ENCODE peak calls at places on chromosome 2, in six cellular contexts. V is CD8-positive, alpha-beta T cell; Y is thoracic aorta; N is HL-60; M is transverse colon; F is IMR-90. X is an unnamed sample.

GRCh38 chr2:47073217-47073616 is 81.9 kb downstream of the STPG4 start:
- DNase-seq in M (no peak), F (no peak), N (no peak), V (no peak), Y (no peak), X (no peak)

GRCh38 chr2:60364441-60364840 is 189.0 kb downstream of the BCL11A start:
- DNase-seq in F (no peak), M (no peak), N (no peak), Y (no peak), V (no peak), X (no peak)

GRCh38 chr2:167964650-167965404 is 282.6 kb downstream of the STK39 start:
- DNase-seq in M (no peak), V (no peak), Y (no peak), N (no peak), F (peak; percentile 18), X (no peak)

GRCh38 chr2:83006991-83007390 is 1452.1 kb downstream of the SUCLG1 start:
- DNase-seq in N (no peak), M (no peak), F (no peak), Y (no peak), V (no peak), X (no peak)

GRCh38 chr2:128451084-128451483 is 132.4 kb upstream of the HS6ST1 start:
- DNase-seq in V (peak; percentile 4), F (no peak), M (no peak), Y (no peak), N (no peak), X (no peak)

GRCh38 chr2:172113617-172114016 is 10.9 kb upstream of the DLX2 start:
- DNase-seq in V (no peak), F (peak; percentile 65), M (no peak), N (no peak), Y (no peak), X (no peak)

GRCh38 chr2:55985406-55985805 is 61.8 kb upstream of the EFEMP1 start:
- DNase-seq in Y (no peak), F (no peak), N (no peak), V (no peak), M (no peak), X (no peak)

GRCh38 chr2:128603411-128603924 is 284.8 kb upstream of the HS6ST1 start:
- DNase-seq in Y (no peak), M (no peak), N (no peak), V (no peak), F (no peak), X (no peak)

GRCh38 chr2:45771251-45771650 is 119.8 kb downstream of the PRKCE start:
- DNase-seq in M (peak; percentile 18), Y (no peak), V (no peak), F (peak; percentile 51), N (peak; percentile 48), X (no peak)

GRCh38 chr2:10343191-10343590 is 40.5 kb downstream of the HPCAL1 start:
- DNase-seq in M (no peak), F (no peak), Y (no peak), N (no peak), V (no peak), X (no peak)

GRCh38 chr2:158297606-158298005 is 158.9 kb downstream of the CCDC148 start:
- DNase-seq in Y (no peak), F (no peak), V (no peak), M (no peak), N (peak; percentile 18), X (peak; percentile 18)

GRCh38 chr2:196274387-196274809 is 103.0 kb upstream of the STK17B start:
- DNase-seq in Y (no peak), N (peak; percentile 17), F (peak; percentile 56), M (peak; percentile 36), V (no peak), X (peak; percentile 63)

GRCh38 chr2:100062315-100062714 is 80.1 kb downstream of the AFF3 start:
- DNase-seq in N (peak; percentile 32), F (no peak), V (no peak), M (no peak), Y (no peak), X (no peak)

GRCh38 chr2:167294031-167294774 is 405.9 kb downstream of the XIRP2 start:
- DNase-seq in N (no peak), V (no peak), F (peak; percentile 24), M (peak; percentile 38), Y (no peak), X (peak; percentile 8)

GRCh38 chr2:222561817-222562424 is 94.0 kb downstream of the FARSB start:
- DNase-seq in V (peak; percentile 14), Y (no peak), N (peak; percentile 59), F (peak; percentile 22), M (peak; percentile 50), X (peak; percentile 14)

GRCh38 chr2:202780514-202781021 is 91.0 kb downstream of the ICA1L start:
- DNase-seq in F (peak; percentile 85), V (no peak), M (no peak), Y (no peak), N (no peak), X (peak; percentile 55)

DNA sequence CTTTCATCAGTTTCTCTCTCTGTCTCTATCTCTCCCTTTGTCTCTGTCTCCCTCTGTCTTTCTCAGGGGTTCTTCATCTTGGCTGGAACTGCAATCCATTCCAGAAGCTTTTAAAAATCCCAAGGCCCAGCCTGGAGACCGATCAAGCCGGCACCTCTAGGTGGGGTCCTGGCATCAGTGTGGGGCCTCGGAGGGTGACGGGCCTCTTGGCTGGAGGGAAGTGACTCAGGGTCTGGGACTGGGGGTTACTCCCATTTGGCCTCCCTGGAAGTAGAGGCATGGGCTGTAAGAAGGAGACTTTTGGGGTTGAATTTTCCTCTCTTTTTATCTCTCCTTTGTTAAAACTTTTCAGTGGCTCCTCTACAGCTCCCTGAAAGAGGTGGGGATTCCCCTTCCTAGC is 52.8 kb upstream of the OTOF start:
- DNase-seq in V (no peak), Y (no peak), M (no peak), F (peak; percentile 12), N (no peak), X (peak; percentile 42)
- H3K27me3 ChIP-seq in V (no peaks in the 10 kb centered on the region), Y (no peaks in the 10 kb centered on the region), M (no peaks in the 10 kb centered on the region), F (peaks cover 55% of the 10 kb centered on the region), N (peaks cover 2% of the 10 kb centered on the region), X (no peaks in the 10 kb centered on the region)

GRCh38 chr2:63850204-63850571 is 8.5 kb downstream of the UGP2 start:
- DNase-seq in F (no peak), V (no peak), N (no peak), M (no peak), Y (no peak), X (no peak)

GRCh38 chr2:63850650-63851049 is 9.0 kb downstream of the UGP2 start:
- DNase-seq in M (no peak), F (no peak), N (no peak), V (no peak), Y (no peak), X (no peak)

GRCh38 chr2:63846487-63846886 is 4.8 kb downstream of the UGP2 start:
- DNase-seq in F (no peak), M (no peak), N (no peak), Y (no peak), V (no peak), X (no peak)

GRCh38 chr2:63851912-63852311 is 10.2 kb downstream of the UGP2 start:
- DNase-seq in M (no peak), N (no peak), F (no peak), Y (no peak), V (no peak), X (no peak)

DNA sequence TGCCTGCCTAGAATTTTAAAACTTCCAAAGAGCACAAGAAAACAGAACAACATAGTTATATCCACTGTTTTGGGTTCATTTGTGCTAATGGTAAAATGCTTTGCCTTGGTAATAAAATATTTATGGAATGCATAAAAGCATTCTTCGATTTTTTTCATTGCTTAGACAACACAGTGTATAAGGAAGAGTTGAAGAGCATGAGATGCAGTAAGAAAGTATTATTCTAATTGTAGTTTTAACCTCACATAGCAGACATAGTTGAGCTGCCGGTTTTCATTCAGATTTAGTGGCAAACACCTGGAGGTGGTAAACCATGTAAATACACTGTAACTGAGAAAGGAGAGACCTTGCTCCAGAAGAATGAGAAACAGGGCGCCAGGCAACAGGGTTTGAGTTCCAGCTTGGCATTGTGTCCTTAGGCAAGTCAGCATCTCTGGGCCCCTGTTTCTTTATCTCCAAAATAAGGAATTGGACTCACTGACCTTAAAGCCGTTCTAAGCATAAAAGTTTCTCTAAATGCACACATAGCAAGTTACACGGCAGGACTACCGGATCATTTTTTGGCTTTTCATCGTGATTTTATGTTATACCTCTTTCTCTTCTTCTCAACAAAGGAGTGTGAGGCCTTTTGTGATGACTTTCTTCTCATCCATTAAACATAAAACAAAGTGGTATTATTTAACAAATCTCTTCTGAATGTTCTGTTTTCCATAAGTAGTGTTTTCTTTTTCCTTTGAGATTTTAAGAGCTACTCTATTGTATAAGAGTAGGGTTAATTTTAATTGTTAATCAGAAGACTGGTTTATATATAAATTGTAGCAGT is 7.9 kb downstream of the UGP2 start:
- DNase-seq in F (no peak), Y (no peak), V (no peak), N (no peak), M (no peak), X (no peak)
- H3K4me3 ChIP-seq in F (no peak overlapping the region), Y (peak overlapping the region; percentile 41), V (no peak overlapping the region), N (no peak overlapping the region), M (no peak overlapping the region), X (no peak overlapping the region)

DNA sequence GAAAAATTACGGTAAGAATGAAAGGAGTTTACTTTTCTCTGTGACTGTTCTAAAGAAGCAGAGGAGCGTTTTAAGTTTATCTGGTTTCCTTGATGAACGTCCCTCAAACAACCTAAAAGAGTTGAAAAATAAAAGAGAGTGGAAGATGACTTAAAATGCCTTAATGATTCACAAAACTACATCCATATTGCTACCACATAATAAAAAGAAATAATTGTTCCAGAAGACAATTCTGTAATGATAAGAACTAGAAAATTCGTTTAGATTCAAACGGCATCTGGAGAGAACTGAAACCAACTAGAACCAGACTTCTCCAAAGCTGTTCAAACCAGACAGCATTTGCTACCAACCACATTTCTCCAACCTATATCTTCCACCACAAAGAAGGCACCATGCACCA is 68.1 kb downstream of the TEKT4 start:
- DNase-seq in Y (no peak), F (no peak), N (no peak), V (no peak), M (no peak), X (no peak)
- H3K27me3 ChIP-seq in Y (no peaks in the 10 kb centered on the region), F (no peaks in the 10 kb centered on the region), N (peaks cover 9% of the 10 kb centered on the region), V (no peaks in the 10 kb centered on the region), M (peaks cover 8% of the 10 kb centered on the region), X (no peaks in the 10 kb centered on the region)

DNA sequence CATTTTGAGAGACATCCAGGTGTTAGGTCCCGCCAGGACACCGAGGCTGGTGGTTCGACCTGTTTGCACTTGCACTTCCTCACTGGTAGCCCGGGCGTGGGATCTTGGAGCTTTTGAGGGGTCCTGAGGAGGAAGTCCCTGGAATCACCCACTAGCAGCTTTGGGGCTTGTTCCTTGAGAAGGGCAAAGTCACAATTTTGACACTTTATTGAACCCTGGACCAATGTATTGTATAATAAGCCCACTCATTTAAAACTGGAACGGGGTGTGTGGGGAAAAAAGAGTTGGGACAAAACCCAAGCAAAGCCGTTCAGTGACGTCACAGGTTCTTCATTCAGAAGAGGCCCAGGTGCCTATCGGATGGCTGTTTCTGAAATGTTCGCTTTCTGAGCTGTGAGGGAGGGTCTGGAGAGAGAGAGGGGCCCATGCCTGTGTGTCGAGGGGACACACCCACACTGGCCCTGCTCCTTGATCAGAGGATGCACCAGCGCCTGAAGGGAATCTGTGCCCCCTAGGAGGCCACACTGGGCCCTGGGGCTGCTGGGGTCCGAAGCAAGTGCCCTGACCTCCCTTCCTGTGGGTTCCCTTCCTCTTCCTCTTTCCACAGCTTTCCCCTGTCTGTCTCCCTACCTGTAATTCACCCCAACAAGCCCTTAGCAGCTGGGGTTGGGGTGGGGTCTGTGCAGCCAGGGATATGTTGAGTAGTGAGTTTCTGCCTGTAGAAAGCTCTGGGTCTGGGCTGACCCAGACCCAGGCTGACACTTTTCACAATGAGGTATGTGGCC is 2.6 kb downstream of the LPIN1 start:
- DNase-seq in M (no peak), V (no peak), F (no peak), Y (no peak), N (no peak), X (no peak)
- H3K4me3 ChIP-seq in M (no peak overlapping the region), V (no peak overlapping the region), F (no peak overlapping the region), Y (no peak overlapping the region), N (no peak overlapping the region), X (no peak overlapping the region)

X was measured in brain microvascular endothelial cell.